ENCODE peak calls at places on chromosomes 5 and 9, in eight cellular contexts. Z, P, W, G, T, E, B and D are unnamed samples. For H3K36me3, the result is how much of the 10 kb centered on the place peaks cover.

GRCh38 chr5:137622850-137623249 is 113.0 kb downstream of the KLHL3 start:
- DNase-seq in Z (peak), B (no peak), T (peak), W (no peak), E (peak), P (no peak), G (no peak), D (peak)

GRCh38 chr9:131366745-131367401 is 27.0 kb upstream of the PRRC2B start:
- DNase-seq in B (no peak), G (no peak), T (peak), Z (peak), W (peak), E (no peak), P (peak), D (no peak)

GRCh38 chr9:129081388-129081889 is 528 bp downstream of the DOLPP1 start:
- DNase-seq in P (peak), T (peak), W (no peak), B (no peak), E (no peak), G (no peak), Z (no peak), D (no peak)

GRCh38 chr9:111659706-111660105 is 1.7 kb upstream of the GNG10 start:
- DNase-seq in P (no peak), G (no peak), Z (no peak), B (no peak), E (no peak), T (no peak), W (no peak), D (no peak)

GRCh38 chr5:72295539-72295938 is 24.5 kb downstream of the MRPS27 start:
- DNase-seq in P (no peak), G (no peak), Z (no peak), W (no peak), E (no peak), T (no peak), B (no peak), D (no peak)

GRCh38 chr5:101678494-101679193 is 617.4 kb downstream of the SLCO4C1 start:
- DNase-seq in W (peak), Z (peak), B (peak), G (peak), E (no peak), T (peak), P (peak), D (peak)

GRCh38 chr9:134218230-134218629 is 53.9 kb upstream of the RNU6ATAC start:
- DNase-seq in Z (no peak), E (peak), G (no peak), T (no peak), P (no peak), W (no peak), B (no peak), D (no peak)

GRCh38 chr5:54663876-54664275 is 146.3 kb downstream of the SNX18 start:
- DNase-seq in T (peak), G (no peak), Z (peak), P (peak), B (no peak), E (peak), W (no peak), D (no peak)

GRCh38 chr5:1325191-1325741 is 19.6 kb downstream of the CLPTM1L start:
- DNase-seq in T (no peak), P (no peak), B (peak), W (no peak), G (no peak), Z (no peak), E (peak), D (no peak)

GRCh38 chr5:32329395-32329834 is 16.7 kb upstream of the MTMR12 start:
- DNase-seq in Z (peak), T (peak), W (peak), B (peak), P (peak), E (no peak), G (peak), D (peak)

GRCh38 chr5:97400537-97400936 is 217.5 kb upstream of the RIOK2 start:
- DNase-seq in E (no peak), Z (no peak), T (no peak), B (no peak), G (no peak), P (no peak), W (peak), D (no peak)

GRCh38 chr9:137762414-137763061 is 115.0 kb upstream of the CACNA1B start:
- DNase-seq in W (no peak), B (no peak), Z (no peak), P (no peak), T (no peak), G (peak), E (no peak), D (peak)

GRCh38 chr9:2231831-2232230 is 216.7 kb downstream of the SMARCA2 start:
- DNase-seq in E (no peak), G (no peak), T (peak), B (no peak), P (no peak), Z (peak), W (no peak), D (no peak)

GRCh38 chr9:124758061-124758460 is 13.1 kb downstream of the NR6A1 start:
- DNase-seq in B (no peak), Z (no peak), P (no peak), T (no peak), W (peak), E (no peak), G (no peak), D (no peak)

GRCh38 chr5:176901260-176902101 is 2.3 kb upstream of the HK3 start:
- DNase-seq in P (no peak), W (no peak), B (no peak), G (no peak), T (no peak), Z (no peak), E (no peak), D (peak)

GRCh38 chr9:116646661-116647514 is 40.2 kb upstream of the TRIM32 start:
- DNase-seq in P (no peak), G (no peak), Z (peak), E (no peak), B (no peak), W (peak), T (peak), D (no peak)

GRCh38 chr5:172929371-172929838 is 29.8 kb upstream of the RPL26L1 start:
- DNase-seq in T (peak), Z (no peak), G (no peak), E (no peak), B (no peak), W (no peak), P (no peak), D (no peak)
- H3K36me3 ChIP-seq in T (under half), Z (under half), G (under half), E (under half), B (under half), W (under half), P (under half), D (under half)

GRCh38 chr9:35102465-35102768 is 514 bp downstream of the STOML2 start:
- DNase-seq in W (no peak), G (no peak), Z (no peak), T (peak), B (no peak), E (peak), P (no peak), D (peak)

GRCh38 chr9:35105126-35105525 is 2.2 kb upstream of the STOML2 start:
- DNase-seq in Z (no peak), B (no peak), E (no peak), T (no peak), W (no peak), G (no peak), P (no peak), D (no peak)

GRCh38 chr9:35104586-35104985 is 1.7 kb upstream of the STOML2 start:
- DNase-seq in W (no peak), T (no peak), Z (no peak), E (no peak), G (no peak), P (no peak), B (no peak), D (no peak)

GRCh38 chr9:35102769-35103659 is at the start of gene STOML2:
- DNase-seq in P (peak), T (peak), Z (peak), W (peak), E (peak), G (peak), B (peak), D (peak)

GRCh38 chr9:35103660-35104191 is 795 bp upstream of the STOML2 start:
- DNase-seq in P (no peak), Z (no peak), W (no peak), T (no peak), G (no peak), E (peak), B (peak), D (no peak)
- H3K36me3 ChIP-seq in P (under half), Z (under half), W (under half), T (under half), G (under half), E (under half), B (under half), D (under half)

GRCh38 chr9:83675466-83675865 is 32.3 kb downstream of the UBQLN1 start:
- DNase-seq in Z (no peak), E (no peak), P (no peak), T (peak), B (no peak), G (no peak), W (no peak), D (no peak)

GRCh38 chr9:83681490-83681889 is 26.3 kb downstream of the UBQLN1 start:
- DNase-seq in W (no peak), B (no peak), P (no peak), Z (no peak), E (no peak), G (no peak), T (peak), D (no peak)

GRCh38 chr9:83677596-83677995 is 30.2 kb downstream of the UBQLN1 start:
- DNase-seq in W (no peak), P (no peak), B (no peak), Z (no peak), T (no peak), G (no peak), E (no peak), D (no peak)

DNA sequence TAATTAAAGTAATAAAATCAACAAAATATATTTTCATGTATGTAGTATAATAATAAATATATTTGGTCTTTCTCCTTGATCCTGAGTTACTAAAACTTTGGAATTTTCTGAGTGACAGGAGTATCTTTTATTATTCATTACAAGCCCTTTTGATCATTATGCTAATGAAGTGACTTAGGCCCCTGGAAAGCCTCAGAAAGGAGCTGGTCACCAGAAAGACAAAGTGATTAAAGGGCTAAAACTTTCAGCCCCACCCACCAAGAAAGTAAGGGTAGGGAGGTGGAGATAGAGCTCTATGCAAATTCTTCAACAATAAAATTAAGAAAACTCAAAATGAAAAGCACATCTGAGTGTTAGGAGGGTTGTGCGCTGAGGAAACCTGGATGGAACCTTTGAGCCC is 27.5 kb downstream of the UBQLN1 start:
- DNase-seq in W (no peak), G (no peak), P (no peak), T (no peak), B (no peak), E (no peak), Z (no peak), D (no peak)
- H3K36me3 ChIP-seq in W (under half), G (half or more), P (under half), T (under half), B (under half), E (under half), Z (under half), D (under half)

DNA sequence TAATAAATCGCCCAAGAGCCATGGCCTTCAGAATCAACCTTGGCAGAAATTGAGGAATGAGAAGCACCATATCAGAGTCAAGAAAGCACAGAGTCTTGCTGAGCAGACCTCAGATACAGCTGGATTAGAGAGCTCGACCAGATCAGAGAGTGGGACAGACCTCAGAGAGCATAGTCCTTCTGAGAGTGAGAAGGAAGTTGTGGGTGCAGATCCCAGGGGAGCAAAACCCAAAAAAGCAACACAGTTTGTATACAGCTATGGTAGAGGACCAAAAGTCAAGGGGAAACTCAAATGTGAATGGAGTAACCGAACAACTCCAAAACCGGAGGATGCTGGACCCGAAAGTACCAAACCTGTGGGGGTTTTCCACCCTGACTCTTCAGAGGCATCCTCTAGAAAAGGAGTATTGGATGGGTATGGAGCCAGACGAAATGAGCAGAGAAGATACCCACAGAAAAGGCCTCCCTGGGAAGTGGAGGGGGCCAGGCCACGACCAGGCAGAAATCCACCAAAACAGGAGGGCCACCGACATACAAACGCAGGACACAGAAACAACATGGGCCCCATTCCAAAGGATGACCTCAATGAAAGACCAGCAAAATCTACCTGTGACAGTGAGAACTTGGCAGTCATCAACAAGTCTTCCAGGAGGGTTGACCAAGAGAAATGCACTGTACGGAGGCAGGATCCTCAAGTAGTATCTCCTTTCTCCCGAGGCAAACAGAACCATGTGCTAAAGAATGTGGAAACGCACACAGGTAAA is 4.5 kb downstream of the NFX1 start:
- DNase-seq in Z (no peak), T (no peak), G (no peak), P (no peak), E (no peak), W (no peak), B (no peak), D (no peak)
- H3K36me3 ChIP-seq in Z (under half), T (under half), G (half or more), P (under half), E (under half), W (under half), B (under half), D (under half)

DNA sequence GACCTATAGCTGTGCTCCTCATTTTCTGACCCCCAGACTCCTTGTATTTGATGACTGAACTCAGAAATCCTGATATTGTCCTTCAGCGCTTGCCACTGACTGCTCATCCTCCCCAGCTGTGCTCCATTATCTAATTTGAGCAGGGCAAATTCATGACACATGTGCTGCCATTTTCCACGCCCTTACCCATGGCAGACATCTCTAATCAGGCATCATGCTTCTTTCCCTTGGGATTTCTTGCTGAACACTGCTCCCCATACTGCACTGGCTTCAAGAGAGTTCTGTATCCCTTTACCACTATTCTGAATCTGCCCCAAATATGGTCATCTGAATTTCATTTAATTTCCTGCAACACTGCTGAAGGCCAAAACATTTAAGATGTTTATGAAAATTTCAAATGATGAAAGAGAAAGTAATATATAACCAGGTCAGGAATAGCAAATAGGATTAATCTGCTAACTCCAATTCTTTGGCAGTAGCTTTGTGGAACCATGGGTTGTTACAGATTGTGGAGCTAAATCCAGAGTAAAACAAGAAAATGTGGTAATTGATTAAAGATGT is 93.5 kb downstream of the CYFIP2 start:
- DNase-seq in G (no peak), B (no peak), Z (no peak), P (no peak), T (no peak), E (no peak), W (no peak), D (no peak)
- H3K36me3 ChIP-seq in G (half or more), B (under half), Z (under half), P (under half), T (under half), E (under half), W (under half), D (under half)

GRCh38 chr5:150553402-150553801 is 45.5 kb downstream of the NDST1 start:
- DNase-seq in T (no peak), G (no peak), B (no peak), P (no peak), W (no peak), Z (no peak), E (no peak), D (no peak)
- H3K36me3 ChIP-seq in T (under half), G (under half), B (under half), P (under half), W (under half), Z (under half), E (under half), D (under half)

GRCh38 chr5:147906326-147907095 is at the start of gene C5orf46:
- DNase-seq in E (no peak), P (peak), Z (peak), B (no peak), W (no peak), G (no peak), T (peak), D (no peak)

GRCh38 chr5:147904110-147904509 is 2.2 kb downstream of the C5orf46 start:
- DNase-seq in B (no peak), W (no peak), T (peak), Z (peak), G (no peak), P (no peak), E (no peak), D (no peak)

GRCh38 chr5:147898875-147899401 is 7.4 kb downstream of the C5orf46 start:
- DNase-seq in W (no peak), E (no peak), T (peak), P (peak), B (no peak), Z (peak), G (no peak), D (no peak)

GRCh38 chr5:147901555-147901954 is 4.8 kb downstream of the C5orf46 start:
- DNase-seq in W (peak), G (no peak), B (no peak), T (peak), Z (no peak), P (no peak), E (no peak), D (no peak)

GRCh38 chr5:147902606-147903115 is 3.7 kb downstream of the C5orf46 start:
- DNase-seq in T (peak), E (no peak), W (no peak), B (no peak), G (no peak), P (no peak), Z (no peak), D (no peak)
- H3K36me3 ChIP-seq in T (under half), E (under half), W (under half), B (under half), G (under half), P (under half), Z (under half), D (under half)

GRCh38 chr5:69308046-69308553 is 24.5 kb downstream of the CCDC125 start:
- DNase-seq in E (no peak), G (no peak), P (no peak), B (no peak), T (peak), W (no peak), Z (no peak), D (no peak)
- H3K36me3 ChIP-seq in E (under half), G (under half), P (under half), B (under half), T (under half), W (under half), Z (under half), D (under half)

GRCh38 chr9:108636023-108636422 is 219.8 kb downstream of the ACTL7B start:
- DNase-seq in Z (no peak), W (peak), G (no peak), P (no peak), B (no peak), E (no peak), T (no peak), D (no peak)

GRCh38 chr9:108639736-108640135 is 216.1 kb downstream of the ACTL7B start:
- DNase-seq in W (no peak), E (no peak), T (no peak), G (no peak), P (no peak), B (no peak), Z (no peak), D (no peak)

GRCh38 chr9:108637340-108637739 is 218.4 kb downstream of the ACTL7B start:
- DNase-seq in E (no peak), T (no peak), G (no peak), W (peak), B (no peak), P (no peak), Z (no peak), D (no peak)

GRCh38 chr9:108643756-108644510 is 211.9 kb downstream of the ACTL7B start:
- DNase-seq in G (no peak), Z (no peak), E (no peak), T (peak), B (no peak), P (no peak), W (no peak), D (no peak)

GRCh38 chr9:108640211-108640610 is 215.6 kb downstream of the ACTL7B start:
- DNase-seq in G (no peak), P (no peak), B (no peak), E (no peak), W (no peak), Z (no peak), T (no peak), D (no peak)
- H3K36me3 ChIP-seq in G (under half), P (under half), B (under half), E (under half), W (under half), Z (under half), T (under half), D (under half)

GRCh38 chr5:95733100-95733499 is 2.0 kb downstream of the RHOBTB3 start:
- DNase-seq in B (no peak), W (no peak), P (no peak), E (no peak), T (peak), Z (no peak), G (no peak), D (no peak)

GRCh38 chr5:95734916-95735315 is 3.8 kb downstream of the RHOBTB3 start:
- DNase-seq in E (no peak), B (no peak), Z (no peak), P (no peak), T (peak), W (no peak), G (no peak), D (no peak)

GRCh38 chr5:95735436-95735835 is 4.3 kb downstream of the RHOBTB3 start:
- DNase-seq in G (no peak), E (no peak), B (no peak), W (no peak), P (no peak), Z (no peak), T (peak), D (no peak)

GRCh38 chr5:95731571-95732554 is 727 bp downstream of the RHOBTB3 start:
- DNase-seq in E (peak), B (peak), Z (peak), P (no peak), G (peak), W (peak), T (peak), D (peak)

DNA sequence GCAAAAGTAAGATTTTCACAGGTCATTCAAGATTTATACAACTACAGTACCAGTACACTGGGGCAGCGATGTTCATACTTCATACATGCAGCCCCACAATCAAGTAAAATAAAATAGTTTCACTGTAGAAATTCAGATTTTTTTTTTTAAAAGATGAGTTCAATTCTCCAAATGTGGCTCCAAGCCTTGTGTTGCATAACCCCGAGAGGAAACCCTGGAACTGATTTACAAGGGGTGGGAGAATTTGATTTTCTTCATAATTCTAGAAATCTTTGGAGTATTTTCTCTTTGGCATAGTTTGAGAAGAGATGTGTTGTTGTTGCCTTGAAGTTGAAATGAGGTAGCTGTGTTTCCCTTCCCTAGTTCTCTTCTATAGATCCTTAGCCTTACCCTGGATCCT is 3.0 kb downstream of the RHOBTB3 start:
- DNase-seq in T (peak), G (no peak), B (no peak), W (no peak), Z (no peak), P (no peak), E (no peak), D (no peak)
- H3K36me3 ChIP-seq in T (under half), G (under half), B (under half), W (under half), Z (under half), P (under half), E (under half), D (under half)